ENCODE peak calls at places on chromosomes 13 and 19, in five cellular contexts. L is trophoblast cell, P is IMR-90, A is neuronal stem cell, D is H9. Q is an unnamed sample.

GRCh38 chr19:51076602-51077213 is 6.0 kb downstream of the KLK14 start:
- DNase-seq in P (no peak), D (no peak), L (no peak), A (no peak), Q (no peak)

GRCh38 chr13:32555613-32556012 is 17.0 kb upstream of the N4BP2L2 start:
- DNase-seq in A (no peak), D (no peak), L (no peak), P (no peak), Q (no peak)

GRCh38 chr19:17128820-17129219 is 53.2 kb downstream of the MYO9B start:
- DNase-seq in A (no peak), D (no peak), L (no peak), P (no peak), Q (no peak)

GRCh38 chr13:23889598-23890224 is 511 bp upstream of the MIPEP start:
- DNase-seq in A (peak), D (no peak), L (no peak), P (no peak), Q (peak)

GRCh38 chr13:101026736-101027398 is 352.3 kb upstream of the TMTC4 start:
- DNase-seq in P (no peak), A (no peak), D (no peak), L (no peak), Q (no peak)

GRCh38 chr19:16527971-16528521 is 14.2 kb downstream of the CHERP start:
- DNase-seq in A (no peak), L (peak), D (peak), P (no peak), Q (peak)

GRCh38 chr19:55146078-55146647 is 2.8 kb downstream of the TNNT1 start:
- DNase-seq in P (no peak), D (peak), L (no peak), A (no peak), Q (peak)

GRCh38 chr13:43783820-43784219 is 3.0 kb downstream of the ENOX1 start:
- DNase-seq in P (peak), A (no peak), D (no peak), L (peak), Q (peak)

GRCh38 chr13:85806553-85807175 is 7.4 kb upstream of the SLITRK6 start:
- DNase-seq in P (peak), L (peak), D (no peak), A (peak), Q (peak)

GRCh38 chr13:23960566-23961156 is 63.4 kb upstream of the C1QTNF9B start:
- DNase-seq in A (peak), P (peak), L (peak), D (no peak), Q (peak)

GRCh38 chr13:40315416-40316064 is 350.9 kb downstream of the FOXO1 start:
- DNase-seq in A (no peak), D (no peak), P (no peak), L (peak), Q (peak)

DNA sequence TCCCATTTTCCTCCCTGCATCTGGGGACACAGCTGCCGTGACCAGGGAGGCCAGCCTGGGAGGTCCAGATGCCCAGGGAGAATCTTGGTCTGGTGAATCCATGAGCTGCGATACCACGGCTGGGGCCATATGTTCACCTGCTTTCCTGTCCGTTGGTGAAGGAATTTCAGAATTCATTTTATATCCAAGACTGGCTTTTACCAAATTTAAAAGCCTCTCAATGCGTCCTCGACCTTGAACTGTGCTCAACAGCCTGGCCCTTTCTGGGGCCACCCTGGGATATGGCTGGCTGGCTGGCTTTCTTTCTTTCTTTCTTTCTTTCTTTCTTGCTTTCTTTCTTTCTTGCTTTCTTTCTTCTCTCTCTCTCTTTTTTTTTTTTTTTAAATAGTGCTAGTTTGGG is 22.2 kb upstream of the GDF15 start:
- DNase-seq in P (no peak), D (no peak), L (no peak), A (no peak), Q (no peak)
- H3K18ac ChIP-seq in P (peak), D (no peak), L (no peak), A (no peak), Q (peak)

GRCh38 chr13:110348309-110348625 is 41.2 kb downstream of the COL4A2 start:
- DNase-seq in D (no peak), L (no peak), P (no peak), A (no peak), Q (no peak)

GRCh38 chr13:110347088-110347487 is 40.0 kb downstream of the COL4A2 start:
- DNase-seq in D (no peak), P (no peak), L (no peak), A (no peak), Q (no peak)

GRCh38 chr13:110346661-110347067 is 39.6 kb downstream of the COL4A2 start:
- DNase-seq in P (no peak), A (no peak), L (peak), D (no peak), Q (no peak)

GRCh38 chr13:110348751-110349150 is 41.7 kb downstream of the COL4A2 start:
- DNase-seq in D (no peak), L (no peak), P (no peak), A (no peak), Q (no peak)

DNA sequence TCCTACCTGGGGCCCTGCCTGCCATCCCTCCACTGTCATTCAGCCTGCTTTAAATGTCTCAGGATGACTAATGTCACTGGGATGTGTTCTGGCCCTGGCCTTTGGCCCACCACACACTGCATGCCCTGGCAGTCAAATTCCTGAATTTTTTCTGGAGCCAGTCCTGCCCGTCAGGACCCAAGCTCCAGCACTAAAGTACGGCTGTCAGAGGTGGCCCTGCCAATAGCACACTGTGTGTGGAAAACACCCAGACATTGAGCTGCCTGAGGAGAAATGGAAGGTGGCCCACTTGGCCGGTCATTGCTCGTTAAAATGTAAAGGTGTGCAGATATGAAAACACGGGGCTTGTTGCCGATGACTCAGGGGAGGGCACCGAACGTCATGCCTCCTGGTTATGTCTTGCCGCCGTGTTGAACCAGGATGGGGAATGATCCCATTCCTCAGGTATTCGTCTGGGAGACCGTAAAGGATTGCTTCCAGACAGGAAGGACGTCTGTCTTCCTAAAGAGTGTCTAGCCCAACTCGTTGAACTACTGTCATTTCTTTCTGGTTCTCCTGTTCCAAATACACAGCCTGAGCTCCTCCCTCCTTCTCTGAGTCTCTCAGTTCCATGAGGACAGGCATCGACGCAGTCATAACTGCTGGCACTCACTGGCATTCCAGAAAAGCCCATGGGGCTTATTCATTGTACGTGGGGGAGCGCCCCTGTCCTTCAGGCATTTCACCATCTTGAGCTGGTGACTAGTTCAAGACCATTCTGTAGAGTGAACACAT is 40.6 kb downstream of the COL4A2 start:
- DNase-seq in D (no peak), P (peak), A (no peak), L (peak), Q (peak)
- H2BK120ac ChIP-seq in D (no peak), P (peak), A (no peak), L (peak), Q (no peak)

GRCh38 chr19:41886761-41887710 is 4.1 kb downstream of the ARHGEF1 start:
- DNase-seq in D (no peak), A (no peak), L (no peak), P (no peak), Q (peak)

GRCh38 chr19:41882568-41883462 is at the start of gene ARHGEF1:
- DNase-seq in L (no peak), P (no peak), D (no peak), A (no peak), Q (no peak)

GRCh38 chr19:41880329-41880708 is 2.7 kb upstream of the ARHGEF1 start:
- DNase-seq in P (no peak), D (no peak), L (no peak), A (no peak), Q (no peak)

GRCh38 chr19:41883821-41884733 is 1.1 kb downstream of the ARHGEF1 start:
- DNase-seq in D (peak), A (peak), L (peak), P (peak), Q (peak)

GRCh38 chr19:41883463-41883820 is 458 bp downstream of the ARHGEF1 start:
- DNase-seq in D (no peak), L (no peak), P (no peak), A (no peak), Q (peak)
- H3K4me2 ChIP-seq in D (peak), L (peak), P (peak), A (peak), Q (peak)

DNA sequence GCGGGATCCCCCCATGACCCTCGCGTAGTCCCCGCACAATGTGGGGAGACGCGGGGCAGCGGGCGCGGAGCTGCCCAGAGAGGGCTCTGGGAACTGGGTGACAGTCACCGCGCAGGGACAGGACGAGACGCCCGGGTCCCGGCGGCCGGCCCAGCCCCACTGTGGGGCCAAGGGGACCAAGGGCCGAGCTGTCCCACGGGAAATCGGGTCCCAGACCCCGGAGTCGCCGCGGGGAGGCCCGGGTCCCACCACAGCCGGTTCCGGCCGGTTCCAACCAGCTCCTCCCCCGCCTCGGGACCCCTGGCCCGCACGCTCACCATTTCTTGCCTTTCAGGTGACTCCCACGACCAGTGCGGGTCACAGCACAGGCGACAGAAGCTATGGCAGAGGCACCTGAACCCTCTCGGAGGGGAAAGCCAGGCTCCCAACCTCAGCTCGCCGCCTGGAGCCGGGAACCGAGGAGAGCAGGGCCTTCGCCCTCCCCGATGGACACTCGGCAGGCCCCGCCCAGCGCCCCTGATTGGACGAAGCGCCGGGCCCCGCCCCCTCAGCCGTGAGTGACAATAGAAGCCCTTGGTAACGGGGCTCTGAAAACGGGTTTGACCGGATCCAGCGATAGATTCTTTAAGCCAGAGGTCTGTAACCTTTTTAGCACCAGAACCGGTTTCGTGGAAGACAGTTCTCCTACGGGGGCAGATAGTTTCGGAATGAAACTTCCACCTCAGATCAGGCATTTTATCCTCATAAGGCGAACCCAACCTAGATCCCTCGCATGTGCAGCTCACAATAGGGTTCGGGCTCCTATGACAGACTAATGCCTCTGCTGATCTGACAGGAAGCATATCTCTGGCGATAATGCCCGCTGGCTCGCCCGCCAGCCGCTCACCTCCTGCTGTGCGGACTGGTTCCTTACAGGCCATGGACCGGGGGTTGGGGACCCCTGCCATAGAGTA is at the start of gene ZNF433:
- DNase-seq in L (peak), A (peak), D (peak), P (peak), Q (peak)
- H3K18ac ChIP-seq in L (peak), A (peak), D (peak), P (peak), Q (peak)

DNA sequence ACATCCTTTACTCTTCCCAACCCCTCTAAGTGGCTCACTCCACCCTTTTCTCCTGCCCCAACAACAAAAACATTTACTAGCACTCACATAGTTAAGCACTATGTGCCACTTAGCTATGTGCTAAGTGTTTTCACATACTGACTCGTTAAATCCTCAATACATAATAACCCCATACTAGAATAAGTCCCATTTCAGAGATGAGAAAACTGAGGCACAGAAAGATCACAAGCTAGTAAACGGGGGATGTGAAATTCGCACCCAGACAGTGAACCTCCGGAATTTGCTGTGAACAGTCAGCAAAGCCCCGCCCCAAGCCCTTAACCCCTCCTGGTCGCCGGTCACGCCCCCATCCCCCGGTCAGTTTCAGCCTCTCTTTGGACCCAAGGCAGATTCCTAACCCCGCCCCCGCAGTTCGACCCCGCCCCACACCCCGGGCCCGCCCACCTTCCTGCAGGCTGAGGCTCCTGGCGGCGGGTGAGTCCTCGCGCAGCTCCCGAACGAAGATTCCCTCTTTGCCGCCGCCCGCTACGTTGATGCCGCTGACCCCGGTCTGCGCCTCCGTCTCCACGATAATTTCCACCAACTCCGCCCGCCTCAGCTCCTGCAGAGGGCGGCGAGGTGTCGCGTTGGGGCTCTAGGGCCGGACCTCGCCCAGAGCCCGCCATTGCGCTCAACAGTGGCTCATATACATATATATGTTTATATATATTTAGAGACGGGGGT is 9.8 kb downstream of the PRX start:
- DNase-seq in P (peak), A (peak), D (peak), L (peak), Q (peak)
- H2BK120ac ChIP-seq in P (no peak), A (no peak), D (no peak), L (peak), Q (no peak)

GRCh38 chr13:102286326-102286725 is 115.5 kb downstream of the FGF14 start:
- DNase-seq in A (no peak), D (no peak), P (peak), L (peak), Q (peak)
- H3K4me2 ChIP-seq in A (no peak), D (no peak), P (peak), L (no peak), Q (no peak)

DNA sequence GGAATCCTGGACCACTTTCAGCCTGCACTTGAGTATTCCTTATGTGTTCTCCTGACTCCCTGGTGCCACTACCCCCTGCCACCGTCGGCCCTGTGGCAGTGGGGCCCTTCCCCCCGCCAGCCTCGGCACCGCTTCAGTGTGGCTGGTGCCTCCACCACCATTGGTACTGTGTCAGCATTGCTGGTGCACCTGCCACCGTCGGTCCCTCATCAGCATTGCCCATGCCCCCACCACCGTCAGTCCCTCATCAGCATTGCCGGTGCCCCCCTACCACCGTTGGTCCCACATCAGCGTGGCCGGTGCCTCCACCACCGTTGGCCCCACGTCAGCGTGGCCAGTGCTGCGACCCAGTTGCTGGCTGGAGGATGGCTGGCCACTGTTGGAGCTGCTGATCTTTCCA is 228.5 kb downstream of the TM9SF2 start:
- DNase-seq in D (no peak), P (no peak), A (no peak), L (no peak), Q (no peak)
- H3K18ac ChIP-seq in D (no peak), P (no peak), A (peak), L (no peak), Q (no peak)

Q was measured in mesendoderm.